ENCODE peak calls at places on chromosome 15, in eight cellular contexts. T is AG09309, J is A549, Z is neural crest cell, D is astrocyte of the cerebellum, F is activated B cell treated with CpG ODN at 0.5 μM for 24 hours, Q is cardiac muscle cell, X is GM10248. M is an unnamed sample.

GRCh38 chr15:50906954-50907865 is 1.3 kb upstream of the AP4E1 start:
- DNase-seq in T (no peak), J (no peak), Z (no peak), D (no peak), F (peak), Q (no peak), X (peak), M (no peak)

GRCh38 chr15:91887321-91887720 is 33.8 kb downstream of the SLCO3A1 start:
- DNase-seq in T (no peak), J (no peak), Z (no peak), D (no peak), F (no peak), Q (no peak), X (no peak), M (no peak)

GRCh38 chr15:78663703-78664102 is 22.7 kb upstream of the CHRNB4 start:
- DNase-seq in T (no peak), J (no peak), Z (no peak), D (no peak), F (no peak), Q (no peak), X (no peak), M (no peak)

GRCh38 chr15:56228352-56228751 is 15.3 kb downstream of the RFX7 start:
- DNase-seq in T (no peak), J (no peak), Z (no peak), D (no peak), F (no peak), Q (no peak), X (no peak), M (no peak)

GRCh38 chr15:68652141-68652540 is 73.3 kb downstream of the CORO2B start:
- DNase-seq in T (no peak), J (no peak), Z (no peak), D (no peak), F (no peak), Q (no peak), X (no peak), M (no peak)

GRCh38 chr15:28901987-28902745 is 16.4 kb downstream of the APBA2 start:
- DNase-seq in T (no peak), J (no peak), Z (no peak), D (no peak), F (no peak), Q (no peak), X (no peak), M (no peak)

GRCh38 chr15:96804754-96805153 is 474.3 kb downstream of the NR2F2 start:
- DNase-seq in T (no peak), J (no peak), Z (no peak), D (no peak), F (no peak), Q (no peak), X (no peak), M (no peak)

GRCh38 chr15:82312611-82313349 is 36.5 kb downstream of the GOLGA6L10 start:
- DNase-seq in T (no peak), J (no peak), Z (no peak), D (no peak), F (no peak), Q (no peak), X (no peak), M (no peak)

GRCh38 chr15:31598620-31599019 is 272.0 kb downstream of the KLF13 start:
- DNase-seq in T (no peak), J (no peak), Z (no peak), D (no peak), F (no peak), Q (peak), X (no peak), M (no peak)

GRCh38 chr15:79635149-79635771 is 203.1 kb downstream of the MINAR1 start:
- DNase-seq in T (no peak), J (no peak), Z (no peak), D (no peak), F (no peak), Q (no peak), X (no peak), M (no peak)

GRCh38 chr15:65050270-65050669 is 5.1 kb downstream of the SLC51B start:
- DNase-seq in T (no peak), J (no peak), Z (no peak), D (no peak), F (no peak), Q (no peak), X (no peak), M (no peak)

GRCh38 chr15:48754011-48754410 is 56.9 kb downstream of the CEP152 start:
- DNase-seq in T (no peak), J (no peak), Z (no peak), D (no peak), F (no peak), Q (no peak), X (no peak), M (no peak)

GRCh38 chr15:70863450-70864218 is 9.7 kb upstream of the LARP6 start:
- DNase-seq in T (no peak), J (peak), Z (no peak), D (peak), F (no peak), Q (no peak), X (no peak), M (no peak)

DNA sequence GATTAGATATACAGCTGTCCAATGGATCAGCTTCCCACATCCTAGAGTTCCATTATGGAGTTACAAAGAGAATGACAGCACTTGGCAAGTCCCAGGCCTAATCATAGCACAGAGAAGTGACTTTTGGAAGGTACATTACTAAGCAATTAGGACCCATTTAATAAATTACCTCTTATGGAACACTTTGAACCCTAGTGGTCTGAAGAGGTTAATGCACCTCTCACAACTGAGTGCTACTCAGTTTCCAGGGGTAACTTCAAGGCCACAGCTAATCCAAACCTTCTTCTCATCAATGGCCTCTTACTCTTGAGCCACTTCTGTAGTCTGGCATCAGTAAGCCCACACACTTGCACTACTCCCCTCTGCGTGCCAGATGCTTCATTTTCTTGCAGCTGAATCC is 34.9 kb upstream of the MEIS2 start:
- DNase-seq in T (no peak), J (no peak), Z (no peak), D (no peak), F (no peak), Q (peak), X (no peak), M (no peak)
- TF ChIP-seq CTCF in T (peak), J (no peak), Z (peak), D (peak), F (no peak), Q (peak), X (peak), M (no peak)

GRCh38 chr15:72496783-72497182 is 22.7 kb downstream of the ARIH1 start:
- DNase-seq in T (no peak), J (no peak), Z (no peak), D (no peak), F (no peak), Q (no peak), X (no peak), M (no peak)
- TF ChIP-seq CTCF in T (no peak), J (no peak), Z (no peak), D (no peak), F (no peak), Q (no peak), X (no peak), M (no peak)

DNA sequence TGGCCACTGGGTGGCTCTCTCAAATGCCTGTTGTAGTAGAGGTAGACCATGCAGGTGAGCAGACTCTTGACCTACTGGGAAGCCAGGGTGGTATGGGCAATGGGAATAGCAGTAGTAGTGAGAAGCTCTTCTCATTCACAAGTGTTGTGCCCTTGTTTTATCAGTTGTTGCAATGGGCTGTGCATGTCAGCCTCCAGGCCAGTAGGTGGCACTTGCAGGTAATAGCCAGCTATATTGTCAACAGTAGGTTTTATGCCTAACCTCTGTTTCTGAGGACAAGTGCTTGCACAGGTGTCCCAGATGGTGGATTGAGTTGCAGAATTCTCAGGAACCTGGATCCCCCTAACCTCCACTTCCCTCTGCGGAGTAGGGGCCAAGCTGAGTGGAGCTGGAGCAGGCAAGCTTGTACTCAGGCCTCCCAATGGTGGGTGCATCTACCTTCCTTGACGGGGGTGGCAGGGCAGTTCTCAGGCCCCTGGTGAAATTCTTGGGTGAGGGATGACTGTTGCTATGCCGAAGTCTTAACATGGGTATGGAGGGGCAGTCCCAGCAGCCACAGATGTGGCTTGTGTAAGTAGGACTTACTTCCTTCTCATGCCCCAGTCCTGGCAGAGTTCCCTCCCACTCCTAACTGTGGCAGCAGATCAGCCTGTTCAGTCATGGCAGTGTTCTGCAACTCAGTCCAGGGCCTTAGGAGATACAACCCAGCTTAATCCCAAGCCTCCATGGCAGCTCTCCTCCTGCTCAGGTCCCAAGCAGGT is 104.3 kb downstream of the NEO1 start:
- DNase-seq in T (no peak), J (no peak), Z (no peak), D (no peak), F (no peak), Q (no peak), X (no peak), M (no peak)
- TF ChIP-seq CTCF in T (no peak), J (no peak), Z (no peak), D (no peak), F (no peak), Q (no peak), X (no peak), M (no peak)

GRCh38 chr15:63405683-63406456 is 24.2 kb upstream of the CA12 start:
- DNase-seq in T (no peak), J (no peak), Z (no peak), D (no peak), F (no peak), Q (no peak), X (no peak), M (no peak)
- TF ChIP-seq CTCF in T (no peak), J (no peak), Z (no peak), D (no peak), F (no peak), Q (no peak), X (no peak), M (no peak)